ENCODE peak calls at places on chromosomes 11 and 22, in four cellular contexts. C, W, E and L are unnamed samples.

GRCh38 chr11:128251140-128251539 is 336.2 kb downstream of the ETS1 start:
- DNase-seq in E (no peak), C (no peak), W (no peak), L (no peak)

GRCh38 chr11:132655187-132655855 is 877.0 kb downstream of the OPCML start:
- DNase-seq in E (no peak), C (no peak), W (no peak), L (no peak)

GRCh38 chr11:27839226-27839913 is 139.1 kb upstream of the BDNF start:
- DNase-seq in W (no peak), C (no peak), E (peak), L (peak)

GRCh38 chr22:22520667-22521602 is 865 bp upstream of the ZNF280A start:
- DNase-seq in C (peak), W (no peak), E (no peak), L (no peak)

GRCh38 chr11:4511267-4511666 is 28.8 kb downstream of the OR52K1 start:
- DNase-seq in E (no peak), C (no peak), W (no peak), L (no peak)

GRCh38 chr22:26103023-26103422 is 66.2 kb upstream of the SEZ6L start:
- DNase-seq in E (no peak), W (no peak), C (no peak), L (no peak)

GRCh38 chr11:72721276-72721675 is 30.9 kb downstream of the ARAP1 start:
- DNase-seq in E (no peak), W (no peak), C (no peak), L (no peak)

GRCh38 chr22:33919591-33920501 is at the start of gene LARGE1:
- DNase-seq in W (no peak), C (peak), E (peak), L (peak)

GRCh38 chr11:27040302-27041115 is at the start of gene BBOX1:
- DNase-seq in W (no peak), E (no peak), C (no peak), L (no peak)

GRCh38 chr22:36510966-36511881 is 4.4 kb upstream of the FOXRED2 start:
- DNase-seq in E (peak), C (peak), W (no peak), L (peak)

GRCh38 chr11:88288560-88288959 is 49.0 kb downstream of the CTSC start:
- DNase-seq in E (no peak), W (no peak), C (no peak), L (no peak)

GRCh38 chr22:37627545-37627944 is 11.9 kb upstream of the SH3BP1 start:
- DNase-seq in E (no peak), W (no peak), C (no peak), L (no peak)

GRCh38 chr22:39731881-39732555 is 161.5 kb downstream of the CACNA1I start:
- DNase-seq in C (no peak), W (no peak), E (no peak), L (no peak)

GRCh38 chr11:122146475-122146874 is 30.5 kb upstream of the BLID start:
- DNase-seq in W (no peak), C (no peak), E (no peak), L (no peak)

GRCh38 chr11:72652871-72653615 is 21.2 kb downstream of the PDE2A start:
- DNase-seq in W (peak), E (no peak), C (peak), L (no peak)

GRCh38 chr11:117096140-117096972 is 1.9 kb downstream of the SIK3 start:
- DNase-seq in W (peak), E (peak), C (peak), L (no peak)

GRCh38 chr22:41883400-41883799 is 31.5 kb downstream of the SHISA8 start:
- DNase-seq in E (no peak), C (no peak), W (no peak), L (no peak)

GRCh38 chr11:117771197-117771596 is 25.8 kb downstream of the DSCAML1 start:
- DNase-seq in C (no peak), W (no peak), E (no peak), L (no peak)

GRCh38 chr11:134270250-134270714 is 5.9 kb upstream of the GLB1L3 start:
- DNase-seq in E (peak), C (peak), W (no peak), L (no peak)

GRCh38 chr11:34483475-34483874 is 30.1 kb downstream of the ELF5 start:
- DNase-seq in W (no peak), E (no peak), C (no peak), L (no peak)

GRCh38 chr22:49157529-49158339 is 669.9 kb downstream of the BRD1 start:
- DNase-seq in C (no peak), W (no peak), E (no peak), L (no peak)

GRCh38 chr11:24683578-24683977 is 186.7 kb downstream of the LUZP2 start:
- DNase-seq in E (no peak), W (no peak), C (no peak), L (no peak)

GRCh38 chr11:72776844-72777754 is 16.7 kb downstream of the STARD10 start:
- DNase-seq in C (peak), E (no peak), W (no peak), L (no peak)

GRCh38 chr11:42251984-42252383 is 792.5 kb upstream of the LRRC4C start:
- DNase-seq in W (no peak), C (no peak), E (no peak), L (no peak)

GRCh38 chr22:30667486-30668305 is at the start of gene DUSP18:
- DNase-seq in E (peak), W (peak), C (peak), L (peak)

GRCh38 chr11:1546536-1547466 is 25.3 kb downstream of the DUSP8 start:
- DNase-seq in E (no peak), W (no peak), C (peak), L (peak)

GRCh38 chr22:33803371-33803770 is 116.9 kb downstream of the LARGE1 start:
- DNase-seq in E (no peak), W (no peak), C (no peak), L (no peak)

GRCh38 chr22:41048791-41049717 is 43.3 kb upstream of the EP300 start:
- DNase-seq in E (peak), C (peak), W (no peak), L (no peak)

GRCh38 chr11:93528252-93528651 is 14.9 kb downstream of the SMCO4 start:
- DNase-seq in W (no peak), E (no peak), C (no peak), L (no peak)

GRCh38 chr11:120446802-120447201 is 64.7 kb upstream of the GRIK4 start:
- DNase-seq in E (no peak), C (no peak), W (no peak), L (no peak)

GRCh38 chr22:36773935-36774334 is 2.0 kb downstream of the IFT27 start:
- DNase-seq in W (no peak), E (no peak), C (no peak), L (peak)

GRCh38 chr11:1702506-1702905 is 5.5 kb downstream of the KRTAP5-6 start:
- DNase-seq in C (no peak), E (no peak), W (no peak), L (no peak)

GRCh38 chr22:38083931-38084631 is at the start of gene SLC16A8:
- DNase-seq in C (no peak), E (no peak), W (no peak), L (no peak)

GRCh38 chr11:124745835-124746620 is 6.0 kb downstream of the VSIG2 start:
- DNase-seq in W (no peak), C (no peak), E (no peak), L (peak)

GRCh38 chr11:6599884-6600390 is 3.5 kb downstream of the RRP8 start:
- DNase-seq in C (no peak), E (no peak), W (no peak), L (no peak)

GRCh38 chr11:18775492-18776292 is 15.9 kb downstream of the PTPN5 start:
- DNase-seq in C (peak), W (peak), E (peak), L (peak)

GRCh38 chr22:17121235-17122195 is at the start of gene TMEM121B:
- DNase-seq in C (peak), E (no peak), W (peak), L (no peak)

GRCh38 chr11:11421509-11421908 is 68.5 kb upstream of the CSNK2A3 start:
- DNase-seq in E (no peak), C (no peak), W (no peak), L (no peak)

GRCh38 chr11:46381836-46382643 is 571 bp downstream of the MDK start:
- DNase-seq in E (no peak), C (peak), W (no peak), L (no peak)

GRCh38 chr11:36699271-36699670 is 101.2 kb upstream of the RAG2 start:
- DNase-seq in E (no peak), W (no peak), C (no peak), L (no peak)
- TF ChIP-seq KDM1A in E (no peak), W (no peak), C (no peak), L (no peak)

DNA sequence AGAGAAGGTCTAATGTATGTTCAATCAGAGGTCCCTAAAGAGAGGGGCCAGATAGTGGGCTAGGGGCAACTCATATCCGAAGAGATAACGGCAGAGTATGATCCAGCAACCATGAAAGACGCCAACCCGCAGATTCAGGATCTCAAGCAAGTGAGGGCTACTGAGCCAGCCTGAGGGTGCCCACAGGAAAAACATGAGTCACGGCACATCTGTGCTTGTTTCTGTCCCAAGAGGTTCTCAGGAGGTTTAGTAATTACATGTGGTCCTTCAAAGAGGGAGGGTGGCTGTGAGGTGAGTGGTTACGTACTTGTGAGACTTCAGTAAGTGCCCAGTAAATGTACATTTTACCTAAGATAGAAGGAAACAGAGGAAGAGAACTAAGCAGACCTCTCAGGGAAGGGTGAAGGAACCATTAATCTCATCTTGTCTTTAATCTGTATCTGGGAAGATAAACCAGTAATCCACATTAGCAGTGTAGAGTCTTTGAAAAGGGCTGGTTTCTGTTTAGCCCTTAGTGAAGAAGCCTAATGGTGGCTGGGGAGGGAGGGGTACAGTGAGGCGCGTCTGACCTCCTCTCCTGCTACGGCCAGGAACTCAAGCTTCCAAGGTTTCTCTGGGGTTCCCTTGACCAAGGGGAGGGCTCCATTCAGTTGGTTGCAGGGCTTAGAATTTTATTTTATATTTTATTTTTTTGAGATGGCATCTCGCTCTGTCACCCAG is 10.2 kb downstream of the SIRT3 start:
- DNase-seq in C (no peak), W (no peak), E (no peak), L (no peak)
- TF ChIP-seq JUN in C (no peak), W (no peak), E (no peak), L (no peak)

GRCh38 chr11:92136792-92137191 is 87.8 kb upstream of the FAT3 start:
- DNase-seq in E (no peak), W (no peak), C (no peak), L (peak)
- TF ChIP-seq CTCF in E (no peak), W (peak), C (peak), L (peak)

GRCh38 chr22:50182176-50183081 is 3.3 kb upstream of the TRABD start:
- DNase-seq in C (no peak), E (no peak), W (no peak), L (no peak)

GRCh38 chr22:50185384-50186087 is at the start of gene TRABD:
- DNase-seq in C (peak), W (peak), E (peak), L (peak)

GRCh38 chr22:50183141-50183971 is 2.4 kb upstream of the TRABD start:
- DNase-seq in C (no peak), E (no peak), W (no peak), L (no peak)

GRCh38 chr22:50184541-50185383 is 951 bp upstream of the TRABD start:
- DNase-seq in C (no peak), E (no peak), W (no peak), L (no peak)

DNA sequence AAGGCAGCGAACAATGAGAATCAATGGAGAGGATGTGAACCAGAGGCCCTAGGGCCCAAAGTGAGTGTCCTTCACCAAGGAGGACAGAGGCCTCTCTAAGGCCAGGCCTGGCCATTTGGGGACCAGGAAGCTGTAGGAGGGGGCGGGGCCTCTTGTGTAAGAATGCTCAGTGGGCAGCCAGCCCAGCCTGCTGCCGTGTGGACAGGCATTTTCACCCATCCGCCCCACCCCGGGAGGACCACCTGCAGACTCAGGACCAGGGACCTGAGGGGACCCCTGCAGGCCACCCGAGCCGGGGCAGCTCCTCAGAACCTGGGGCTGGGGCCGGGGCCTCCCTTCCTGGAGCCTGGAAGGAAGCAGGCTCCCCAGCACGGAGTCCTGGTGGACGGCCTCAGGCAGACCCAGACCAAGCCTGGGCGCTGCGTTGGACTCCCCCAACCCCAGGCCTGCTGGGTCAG is 1.7 kb upstream of the TRABD start:
- DNase-seq in C (no peak), E (peak), W (no peak), L (peak)
- TF ChIP-seq KDM1A in C (no peak), E (no peak), W (no peak), L (no peak)

GRCh38 chr11:57349491-57350274 is 11.5 kb downstream of the P2RX3 start:
- DNase-seq in E (peak), W (no peak), C (peak), L (peak)
- TF ChIP-seq JUN in E (no peak), W (no peak), C (no peak), L (no peak)

GRCh38 chr11:75921808-75922207 is 106.8 kb downstream of the UVRAG start:
- DNase-seq in C (no peak), W (no peak), E (no peak), L (no peak)

GRCh38 chr11:75924966-75925784 is 110.2 kb downstream of the UVRAG start:
- DNase-seq in W (no peak), E (no peak), C (no peak), L (no peak)

GRCh38 chr11:75929706-75930105 is 114.7 kb downstream of the UVRAG start:
- DNase-seq in C (no peak), W (no peak), E (no peak), L (no peak)

GRCh38 chr11:75920886-75921285 is 105.9 kb downstream of the UVRAG start:
- DNase-seq in E (no peak), W (no peak), C (no peak), L (no peak)

DNA sequence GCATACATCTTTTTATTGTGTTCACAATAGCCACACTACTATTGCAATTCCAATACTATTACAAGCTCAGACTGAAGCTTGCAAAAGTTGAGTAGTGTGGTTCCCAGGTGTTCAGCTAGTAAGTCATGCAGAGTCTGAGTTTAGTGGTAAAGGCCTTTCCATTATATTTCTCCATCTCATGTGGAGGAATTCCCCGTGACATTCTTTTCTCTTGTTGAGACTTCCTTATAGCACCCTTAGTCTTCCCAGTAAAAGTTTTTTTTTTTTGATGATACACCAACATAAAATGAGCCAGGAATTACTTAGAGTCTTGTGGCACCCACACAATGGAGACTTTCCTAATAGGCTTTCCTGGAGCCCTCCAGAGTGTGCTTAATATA is 110.8 kb downstream of the UVRAG start:
- DNase-seq in E (no peak), W (no peak), C (no peak), L (no peak)
- TF ChIP-seq CTCF in E (no peak), W (no peak), C (no peak), L (no peak)

GRCh38 chr11:66263231-66263630 is 5.2 kb upstream of the RAB1B start:
- DNase-seq in E (no peak), W (no peak), C (no peak), L (no peak)
- TF ChIP-seq KDM1A in E (no peak), W (no peak), C (no peak), L (no peak)

GRCh38 chr11:45104006-45104789 is 42.2 kb upstream of the PRDM11 start:
- DNase-seq in C (no peak), W (no peak), E (no peak), L (no peak)
- TF ChIP-seq JUN in C (no peak), W (no peak), E (no peak), L (no peak)